ENCODE peak calls at places on chromosomes 12 and 14, in ten cellular contexts. N is uterus; Z is naive thymus-derived CD4-positive, alpha-beta T cell; F is GM23338; E is lower lobe of right lung; U is HepG2; Q is heart right ventricle; L is ascending aorta; W is CD4-positive, alpha-beta memory T cell; R is cardiac muscle cell. T is an unnamed sample.

GRCh38 chr12:80714055-80714454 is 2.7 kb upstream of the MYF5 start:
- DNase-seq in N (no peak), Z (no peak), F (peak), E (no peak), U (no peak), Q (no peak), L (no peak), W (no peak), R (peak), T (no peak)

GRCh38 chr14:58238252-58239247 is 6.1 kb upstream of the PSMA3 start:
- DNase-seq in N (no peak), Z (no peak), F (peak), E (no peak), U (no peak), Q (peak), L (no peak), W (peak), R (peak), T (no peak)

GRCh38 chr12:5499566-5500325 is 67.8 kb downstream of the NTF3 start:
- DNase-seq in N (no peak), Z (no peak), F (no peak), E (no peak), U (no peak), Q (no peak), L (no peak), W (no peak), R (no peak), T (no peak)

GRCh38 chr12:122880155-122880605 is 15.7 kb downstream of the VPS37B start:
- DNase-seq in N (no peak), Z (no peak), F (no peak), E (no peak), U (no peak), Q (no peak), L (no peak), W (no peak), R (peak), T (no peak)

GRCh38 chr14:106372870-106373657 is 846.7 kb downstream of the TMEM121 start:
- DNase-seq in N (no peak), Z (peak), F (peak), E (peak), U (peak), Q (no peak), L (no peak), W (peak), R (no peak), T (peak)

GRCh38 chr12:116969615-116970575 is 59.1 kb downstream of the FBXW8 start:
- DNase-seq in N (no peak), Z (no peak), F (peak), E (peak), U (no peak), Q (peak), L (no peak), W (no peak), R (peak), T (no peak)

GRCh38 chr12:47393403-47393790 is 312.4 kb downstream of the RPAP3 start:
- DNase-seq in N (no peak), Z (no peak), F (no peak), E (no peak), U (no peak), Q (no peak), L (no peak), W (no peak), R (no peak), T (no peak)

GRCh38 chr12:115947696-115948062 is 329.8 kb downstream of the MED13L start:
- DNase-seq in N (no peak), Z (no peak), F (no peak), E (no peak), U (no peak), Q (no peak), L (no peak), W (no peak), R (no peak), T (no peak)

GRCh38 chr12:124143726-124144125 is 151.2 kb upstream of the RFLNA start:
- DNase-seq in N (no peak), Z (no peak), F (no peak), E (no peak), U (no peak), Q (no peak), L (no peak), W (no peak), R (no peak), T (no peak)

GRCh38 chr14:74979442-74980397 is 23.0 kb upstream of the EIF2B2 start:
- DNase-seq in N (no peak), Z (no peak), F (peak), E (no peak), U (no peak), Q (no peak), L (no peak), W (no peak), R (peak), T (peak)

GRCh38 chr14:101232340-101233015 is 328.8 kb upstream of the DIO3 start:
- DNase-seq in N (no peak), Z (no peak), F (no peak), E (no peak), U (no peak), Q (no peak), L (no peak), W (no peak), R (no peak), T (no peak)

GRCh38 chr12:4099276-4099675 is 174.3 kb upstream of the CCND2 start:
- DNase-seq in N (no peak), Z (no peak), F (peak), E (no peak), U (no peak), Q (no peak), L (no peak), W (no peak), R (no peak), T (no peak)

GRCh38 chr12:6888360-6888759 is 15.3 kb upstream of the SPSB2 start:
- DNase-seq in N (no peak), Z (no peak), F (no peak), E (no peak), U (no peak), Q (no peak), L (no peak), W (no peak), R (no peak), T (peak)

GRCh38 chr12:70607107-70607506 is 30.1 kb downstream of the PTPRB start:
- DNase-seq in N (no peak), Z (no peak), F (no peak), E (no peak), U (no peak), Q (no peak), L (no peak), W (no peak), R (no peak), T (no peak)

GRCh38 chr12:95942532-95943230 is at the start of gene CCDC38:
- DNase-seq in N (peak), Z (peak), F (peak), E (peak), U (peak), Q (peak), L (peak), W (peak), R (peak), T (peak)

GRCh38 chr14:98408024-98408555 is 863.9 kb downstream of the BCL11B start:
- DNase-seq in N (no peak), Z (no peak), F (no peak), E (no peak), U (no peak), Q (no peak), L (no peak), W (no peak), R (no peak), T (no peak)

GRCh38 chr12:116642683-116643082 is 83.5 kb downstream of the MAP1LC3B2 start:
- DNase-seq in N (no peak), Z (no peak), F (no peak), E (no peak), U (no peak), Q (no peak), L (no peak), W (no peak), R (no peak), T (no peak)

GRCh38 chr14:80523518-80524117 is 312.3 kb upstream of the DIO2 start:
- DNase-seq in N (no peak), Z (no peak), F (no peak), E (no peak), U (no peak), Q (no peak), L (no peak), W (no peak), R (no peak), T (no peak)

GRCh38 chr12:25242981-25243764 is 7.6 kb downstream of the KRAS start:
- DNase-seq in N (no peak), Z (no peak), F (no peak), E (no peak), U (no peak), Q (no peak), L (no peak), W (no peak), R (peak), T (no peak)

GRCh38 chr12:123163227-123163626 is 12.3 kb upstream of the PITPNM2 start:
- DNase-seq in N (no peak), Z (no peak), F (no peak), E (no peak), U (no peak), Q (no peak), L (no peak), W (no peak), R (no peak), T (no peak)

GRCh38 chr12:49190317-49190716 is 1.4 kb upstream of the TUBA1A start:
- DNase-seq in N (no peak), Z (no peak), F (peak), E (no peak), U (no peak), Q (no peak), L (no peak), W (no peak), R (no peak), T (no peak)

GRCh38 chr12:102053062-102053349 is 8.8 kb downstream of the WASHC3 start:
- DNase-seq in N (peak), Z (no peak), F (no peak), E (peak), U (no peak), Q (no peak), L (no peak), W (no peak), R (no peak), T (no peak)

GRCh38 chr14:24122971-24123370 is 7.5 kb upstream of the FITM1 start:
- DNase-seq in N (no peak), Z (no peak), F (no peak), E (no peak), U (no peak), Q (no peak), L (no peak), W (no peak), R (no peak), T (no peak)

GRCh38 chr14:33840797-33841196 is 110.1 kb downstream of the EGLN3 start:
- DNase-seq in N (no peak), Z (no peak), F (no peak), E (no peak), U (no peak), Q (no peak), L (no peak), W (no peak), R (no peak), T (no peak)

GRCh38 chr12:99746538-99746937 is 99.0 kb downstream of the GARIN6 start:
- DNase-seq in N (no peak), Z (no peak), F (peak), E (no peak), U (no peak), Q (no peak), L (no peak), W (no peak), R (no peak), T (no peak)

GRCh38 chr14:25753130-25753529 is 703.2 kb upstream of the STXBP6 start:
- DNase-seq in N (no peak), Z (no peak), F (no peak), E (no peak), U (no peak), Q (no peak), L (no peak), W (no peak), R (no peak), T (no peak)

GRCh38 chr14:80213602-80214001 is 2.3 kb upstream of the DIO2 start:
- DNase-seq in N (no peak), Z (no peak), F (peak), E (no peak), U (peak), Q (no peak), L (no peak), W (no peak), R (peak), T (peak)

GRCh38 chr14:91545946-91546716 is 36.0 kb upstream of the PPP4R3A start:
- DNase-seq in N (no peak), Z (no peak), F (peak), E (no peak), U (no peak), Q (no peak), L (no peak), W (no peak), R (no peak), T (no peak)

GRCh38 chr14:99123208-99123870 is 148.7 kb downstream of the BCL11B start:
- DNase-seq in N (no peak), Z (no peak), F (no peak), E (no peak), U (no peak), Q (no peak), L (no peak), W (no peak), R (no peak), T (no peak)

GRCh38 chr12:13428538-13429265 is 232.2 kb downstream of the EMP1 start:
- DNase-seq in N (peak), Z (no peak), F (no peak), E (no peak), U (no peak), Q (no peak), L (no peak), W (no peak), R (no peak), T (peak)

DNA sequence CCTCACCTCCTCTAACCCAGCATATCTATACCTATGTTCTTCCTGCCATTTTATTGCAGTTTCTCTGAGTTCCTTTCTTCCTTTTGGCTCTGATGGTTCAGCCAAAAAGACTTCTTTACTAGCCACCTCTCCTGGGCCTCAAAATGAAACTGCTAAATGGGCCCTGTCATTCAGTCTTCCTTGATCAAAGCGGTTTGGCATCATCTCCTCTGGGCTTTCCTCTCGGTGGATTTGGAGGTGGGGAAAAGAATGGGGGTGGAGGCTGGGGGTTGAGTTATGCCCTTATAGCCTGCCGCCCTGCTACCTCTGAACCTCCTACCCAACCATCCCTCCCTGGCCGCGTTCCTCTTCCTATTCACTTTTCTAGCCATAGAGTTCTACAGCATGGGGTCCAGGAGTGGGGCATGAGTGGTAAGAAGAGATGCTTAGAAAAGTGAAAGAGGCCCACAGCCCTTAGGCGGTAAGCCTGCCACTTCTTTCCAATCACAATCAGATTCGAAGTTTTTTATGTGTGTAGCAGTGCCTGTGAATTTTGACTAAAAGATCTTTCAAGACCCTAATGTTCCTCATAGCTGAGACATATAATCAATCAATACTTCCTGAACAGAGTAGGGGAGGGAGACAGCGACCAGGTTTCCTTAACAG is 2.5 kb downstream of the AJUBA start:
- DNase-seq in N (no peak), Z (no peak), F (no peak), E (no peak), U (peak), Q (no peak), L (no peak), W (no peak), R (no peak), T (no peak)
- H3K27ac ChIP-seq in N (peak), Z (no peak), F (peak), E (peak), U (peak), Q (no peak), L (peak), W (peak), R (peak), T (peak)

DNA sequence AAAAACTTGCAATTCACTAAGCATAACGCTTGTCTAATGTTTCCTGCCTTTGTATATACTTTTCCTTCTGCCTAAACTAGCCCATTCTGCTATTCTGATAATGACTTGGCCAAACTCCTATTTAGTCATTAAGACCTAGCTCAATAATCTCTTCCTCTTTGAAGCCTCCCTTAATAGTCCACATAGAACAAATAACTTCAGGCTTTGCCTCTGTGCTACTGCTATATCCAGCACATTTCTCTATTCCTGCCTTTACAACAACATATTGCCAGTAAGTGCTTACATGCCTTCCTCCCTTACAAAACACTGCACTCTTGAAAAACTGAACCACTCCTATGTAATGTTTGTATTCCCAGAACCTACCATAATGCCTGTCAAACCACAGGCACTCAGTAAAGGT is 13.8 kb downstream of the PRICKLE1 start:
- DNase-seq in N (no peak), Z (no peak), F (no peak), E (no peak), U (no peak), Q (no peak), L (no peak), W (no peak), R (no peak), T (no peak)
- H3K27ac ChIP-seq in N (no peak), Z (no peak), F (no peak), E (peak), U (no peak), Q (no peak), L (no peak), W (no peak), R (peak), T (no peak)

DNA sequence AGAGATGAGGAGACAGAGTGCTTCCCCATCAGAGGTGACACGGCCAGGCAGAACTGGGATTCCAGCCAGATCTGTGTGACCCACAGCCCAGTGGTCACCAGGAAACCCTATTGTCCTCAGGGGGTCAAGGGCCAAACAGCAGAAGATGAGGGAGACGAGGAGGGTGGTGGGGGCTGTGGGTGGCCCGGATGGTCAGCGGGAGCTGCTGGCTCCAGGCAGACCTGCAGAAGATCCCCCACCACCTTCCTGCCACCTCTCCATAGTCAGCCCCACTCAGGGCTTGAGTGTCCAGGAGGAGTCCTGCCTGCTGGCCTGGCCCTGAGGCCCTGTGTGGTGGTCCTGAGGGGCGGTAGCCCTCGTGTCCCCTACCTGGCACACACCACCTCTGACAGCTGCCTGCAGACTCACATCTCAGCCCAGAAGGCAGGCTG is 136.8 kb downstream of the CALM1 start:
- DNase-seq in N (no peak), Z (no peak), F (no peak), E (peak), U (no peak), Q (no peak), L (no peak), W (no peak), R (no peak), T (no peak)
- H3K27ac ChIP-seq in N (no peak), Z (no peak), F (no peak), E (no peak), U (no peak), Q (peak), L (no peak), W (no peak), R (no peak), T (no peak)

GRCh38 chr14:90519262-90519920 is 122.6 kb downstream of the CALM1 start:
- DNase-seq in N (no peak), Z (no peak), F (no peak), E (peak), U (no peak), Q (no peak), L (no peak), W (no peak), R (no peak), T (no peak)

GRCh38 chr14:90520326-90520725 is 123.5 kb downstream of the CALM1 start:
- DNase-seq in N (no peak), Z (no peak), F (no peak), E (peak), U (no peak), Q (no peak), L (no peak), W (no peak), R (no peak), T (no peak)

GRCh38 chr14:90517431-90517841 is 120.6 kb downstream of the CALM1 start:
- DNase-seq in N (no peak), Z (no peak), F (no peak), E (no peak), U (peak), Q (no peak), L (no peak), W (no peak), R (no peak), T (no peak)

GRCh38 chr14:90518941-90519256 is 122.1 kb downstream of the CALM1 start:
- DNase-seq in N (no peak), Z (peak), F (peak), E (peak), U (peak), Q (no peak), L (no peak), W (peak), R (peak), T (peak)

DNA sequence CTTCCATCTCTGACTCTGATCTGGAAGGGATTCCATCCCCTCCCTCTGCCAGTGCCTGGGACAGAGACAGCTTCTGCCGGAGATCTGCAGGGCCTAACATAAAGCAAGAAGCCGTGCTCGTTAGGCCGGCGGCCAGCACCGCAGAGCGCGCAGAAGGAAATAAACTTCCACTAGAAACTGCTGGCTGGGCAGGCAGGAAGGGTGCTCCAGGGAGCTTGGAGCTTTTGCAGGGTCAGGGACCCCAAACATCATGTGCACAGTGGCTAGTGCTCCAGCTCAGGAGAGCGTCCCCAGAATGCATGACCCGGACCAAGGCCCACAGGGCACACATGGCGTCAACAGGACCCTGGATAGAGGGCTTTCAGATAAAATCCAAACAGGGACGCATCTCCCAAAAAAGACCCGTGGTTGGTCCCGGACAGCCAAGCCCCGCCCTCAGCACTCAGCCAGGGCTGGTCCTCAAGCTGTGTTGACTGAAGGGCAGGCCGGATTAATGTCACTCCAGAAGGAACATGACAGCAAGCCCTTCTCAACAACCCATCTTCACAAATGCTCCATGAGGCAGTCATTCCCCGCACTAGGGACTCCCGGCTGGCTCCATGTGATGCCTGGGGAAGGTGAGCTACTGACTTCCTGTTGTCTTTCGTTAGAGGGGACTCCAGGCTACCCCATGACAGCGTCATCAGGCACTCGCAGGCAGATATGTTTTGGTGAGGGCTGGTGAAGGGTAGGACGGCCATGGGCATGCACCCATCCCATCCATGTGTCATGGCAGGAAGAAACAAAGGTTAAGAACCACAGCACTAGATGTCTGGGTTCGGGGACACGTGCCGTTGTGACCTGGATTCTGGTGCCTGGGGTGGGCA is 121.5 kb downstream of the CALM1 start:
- DNase-seq in N (no peak), Z (no peak), F (no peak), E (peak), U (no peak), Q (no peak), L (no peak), W (no peak), R (peak), T (no peak)
- H3K27ac ChIP-seq in N (no peak), Z (no peak), F (no peak), E (no peak), U (no peak), Q (no peak), L (no peak), W (no peak), R (no peak), T (no peak)